ENCODE peak calls at places on chromosome 4, in eight cellular contexts. X is lung; W is mammary epithelial cell; Y is upper lobe of right lung; P is GM23248; S is mucosa of descending colon; K is effector memory CD4-positive, alpha-beta T cell; F is right lobe of liver. L is an unnamed sample.
A peak's percentile ranks its signal among the peaks of the same experiment; 100 is the strongest.

GRCh38 chr4:188986271-188986689 is 847.0 kb downstream of the TRIML1 start:
- DNase-seq in K (no peak), P (peak; percentile 14), S (no peak), W (peak; percentile 89), X (no peak), F (no peak), Y (no peak), L (no peak)

GRCh38 chr4:187840814-187841213 is 154.8 kb upstream of the ZFP42 start:
- DNase-seq in P (no peak), K (no peak), S (no peak), X (no peak), F (no peak), W (peak; percentile 3), Y (no peak), L (no peak)

GRCh38 chr4:30863031-30863430 is 142.9 kb downstream of the PCDH7 start:
- DNase-seq in F (no peak), K (no peak), S (no peak), Y (no peak), P (peak; percentile 2), W (peak; percentile 16), X (no peak), L (no peak)

GRCh38 chr4:100166297-100167034 is 23.8 kb downstream of the DDIT4L start:
- DNase-seq in X (no peak), Y (no peak), P (no peak), S (no peak), K (no peak), W (no peak), F (no peak), L (no peak)

GRCh38 chr4:80897537-80898303 is 132.8 kb upstream of the BMP3 start:
- DNase-seq in P (no peak), X (no peak), S (no peak), F (no peak), K (no peak), W (peak; percentile 35), Y (no peak), L (no peak)

GRCh38 chr4:147175460-147176025 is 229.9 kb upstream of the TTC29 start:
- DNase-seq in P (no peak), K (no peak), X (no peak), F (no peak), W (no peak), S (no peak), Y (no peak), L (no peak)

GRCh38 chr4:38730830-38731646 is 51.8 kb downstream of the TLR10 start:
- DNase-seq in S (peak; percentile 93), F (peak; percentile 84), Y (peak; percentile 88), P (peak; percentile 92), W (peak; percentile 86), X (peak; percentile 83), K (peak; percentile 65), L (peak; percentile 79)

GRCh38 chr4:183229397-183229796 is 90.7 kb downstream of the CLDN22 start:
- DNase-seq in F (no peak), K (no peak), W (peak; percentile 63), Y (no peak), S (no peak), P (peak; percentile 32), X (no peak), L (no peak)

GRCh38 chr4:187006189-187006618 is 282.5 kb upstream of the FAT1 start:
- DNase-seq in S (no peak), F (no peak), X (no peak), P (peak; percentile 15), K (no peak), W (peak; percentile 66), Y (no peak), L (no peak)

GRCh38 chr4:122156819-122157218 is 4.7 kb downstream of the BLTP1 start:
- DNase-seq in W (no peak), X (no peak), S (no peak), P (no peak), Y (no peak), K (no peak), F (no peak), L (no peak)

GRCh38 chr4:152935661-152936445 is at the start of gene FHDC1:
- DNase-seq in W (peak; percentile 82), F (no peak), K (no peak), P (peak; percentile 39), S (peak; percentile 88), X (peak; percentile 82), Y (peak; percentile 94), L (no peak)

GRCh38 chr4:3468804-3469203 is 5.7 kb downstream of the DOK7 start:
- DNase-seq in W (no peak), K (no peak), F (no peak), Y (no peak), S (no peak), P (no peak), X (no peak), L (no peak)

GRCh38 chr4:37561803-37562207 is 124.4 kb downstream of the RELL1 start:
- DNase-seq in F (no peak), Y (no peak), W (peak; percentile 72), S (no peak), P (peak; percentile 36), X (no peak), K (no peak), L (no peak)

GRCh38 chr4:80006935-80007744 is 65.9 kb downstream of the ANTXR2 start:
- DNase-seq in S (no peak), Y (no peak), W (no peak), F (no peak), P (no peak), K (no peak), X (no peak), L (no peak)

GRCh38 chr4:185488650-185489049 is 17.1 kb upstream of the CCDC110 start:
- DNase-seq in W (no peak), F (no peak), P (no peak), X (no peak), S (no peak), Y (no peak), K (no peak), L (no peak)

GRCh38 chr4:5711479-5712184 is 631 bp downstream of the EVC start:
- DNase-seq in X (no peak), S (no peak), Y (peak; percentile 75), K (no peak), W (peak; percentile 34), P (peak; percentile 87), F (no peak), L (peak; percentile 39)

GRCh38 chr4:106062452-106062875 is 167.2 kb downstream of the NPNT start:
- DNase-seq in F (no peak), K (no peak), S (no peak), X (no peak), P (peak; percentile 41), Y (no peak), W (peak; percentile 59), L (no peak)

GRCh38 chr4:4852591-4853362 is 6.7 kb upstream of the MSX1 start:
- DNase-seq in K (no peak), S (no peak), Y (peak; percentile 70), P (peak; percentile 95), W (peak; percentile 58), F (no peak), X (no peak), L (no peak)

GRCh38 chr4:22478426-22478825 is 37.4 kb downstream of the ADGRA3 start:
- DNase-seq in X (no peak), W (no peak), K (no peak), S (no peak), F (no peak), P (no peak), Y (no peak), L (no peak)

DNA sequence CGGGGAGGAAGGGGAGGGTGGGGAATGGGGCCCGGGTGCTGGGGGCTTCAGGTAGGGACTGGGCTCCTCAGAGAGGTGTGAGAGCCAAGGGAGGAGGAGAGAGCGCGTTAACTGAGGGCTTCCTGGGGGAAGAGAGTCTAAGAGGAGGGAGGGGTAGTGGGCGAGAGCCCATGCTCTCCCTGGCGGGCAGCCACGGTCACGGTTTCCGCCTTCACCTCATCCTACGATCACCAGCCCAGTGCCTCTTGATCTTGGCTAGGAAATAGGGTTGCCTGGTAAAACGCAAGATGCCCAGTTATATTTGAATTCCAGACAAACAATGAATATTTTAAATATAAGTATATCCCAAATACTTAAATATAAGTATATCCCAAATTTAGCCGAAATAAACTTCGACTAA is 60.8 kb upstream of the GRPEL1 start:
- DNase-seq in K (no peak), X (no peak), P (no peak), W (no peak), Y (no peak), S (no peak), F (no peak), L (no peak)
- H3K4me1 ChIP-seq in K (no peaks in the 10 kb centered on the region), X (no peaks in the 10 kb centered on the region), P (peaks cover 5% of the 10 kb centered on the region), W (no peaks in the 10 kb centered on the region), Y (no peaks in the 10 kb centered on the region), S (no peaks in the 10 kb centered on the region), F (no peaks in the 10 kb centered on the region), L (no peaks in the 10 kb centered on the region)

DNA sequence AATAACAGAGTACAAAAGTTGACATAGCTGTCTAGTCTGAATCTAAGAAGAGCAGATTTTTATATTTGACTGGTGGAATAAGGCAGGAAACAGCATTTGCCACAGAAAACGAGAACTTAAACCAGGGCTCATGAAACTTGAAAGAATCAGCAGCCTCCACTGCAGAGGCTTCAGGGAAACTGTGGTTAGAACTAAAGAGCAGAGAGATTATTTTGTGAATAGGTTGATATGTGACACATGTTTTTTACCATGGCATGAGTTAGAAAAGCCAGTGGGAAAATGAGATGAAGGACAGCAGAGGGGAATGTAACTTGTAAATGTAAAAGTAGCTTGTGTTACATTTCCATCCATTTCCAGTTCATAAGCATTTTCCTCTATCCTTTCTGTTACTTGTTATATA is 63.7 kb upstream of the CAMK2D start:
- DNase-seq in K (no peak), W (no peak), X (no peak), F (no peak), Y (no peak), S (peak; percentile 35), P (no peak), L (no peak)
- H3K36me3 ChIP-seq in K (no peaks in the 10 kb centered on the region), W (no peaks in the 10 kb centered on the region), X (no peaks in the 10 kb centered on the region), F (no peaks in the 10 kb centered on the region), Y (no peaks in the 10 kb centered on the region), S (no peaks in the 10 kb centered on the region), P (no peaks in the 10 kb centered on the region), L (no peaks in the 10 kb centered on the region)

GRCh38 chr4:163587867-163588266 is 93.4 kb downstream of the TMA16 start:
- DNase-seq in W (no peak), S (no peak), K (no peak), F (no peak), X (no peak), Y (no peak), P (no peak), L (no peak)

DNA sequence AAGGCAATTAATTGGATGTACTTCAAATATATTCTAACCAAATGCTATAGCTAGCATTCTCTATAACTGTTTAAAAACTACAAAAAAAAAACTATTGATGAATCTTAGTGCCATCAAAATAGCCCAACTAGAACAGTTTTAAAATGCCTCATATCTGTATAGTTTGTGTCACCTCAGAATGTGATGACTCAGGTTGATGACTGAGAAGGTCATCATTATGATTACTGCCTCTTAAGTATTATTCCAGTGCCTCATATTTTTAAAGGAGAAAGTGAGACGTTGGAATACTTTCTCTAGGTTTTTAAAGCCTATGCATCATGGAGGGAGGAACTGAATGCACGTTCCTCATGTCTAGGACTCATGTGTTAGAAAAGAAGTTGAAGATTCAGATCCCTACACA is 88.2 kb downstream of the TMA16 start:
- DNase-seq in S (no peak), Y (no peak), F (no peak), X (no peak), W (no peak), K (no peak), P (no peak), L (no peak)
- H3K4me1 ChIP-seq in S (no peaks in the 10 kb centered on the region), Y (no peaks in the 10 kb centered on the region), F (no peaks in the 10 kb centered on the region), X (no peaks in the 10 kb centered on the region), W (no peaks in the 10 kb centered on the region), K (no peaks in the 10 kb centered on the region), P (no peaks in the 10 kb centered on the region), L (no peaks in the 10 kb centered on the region)

DNA sequence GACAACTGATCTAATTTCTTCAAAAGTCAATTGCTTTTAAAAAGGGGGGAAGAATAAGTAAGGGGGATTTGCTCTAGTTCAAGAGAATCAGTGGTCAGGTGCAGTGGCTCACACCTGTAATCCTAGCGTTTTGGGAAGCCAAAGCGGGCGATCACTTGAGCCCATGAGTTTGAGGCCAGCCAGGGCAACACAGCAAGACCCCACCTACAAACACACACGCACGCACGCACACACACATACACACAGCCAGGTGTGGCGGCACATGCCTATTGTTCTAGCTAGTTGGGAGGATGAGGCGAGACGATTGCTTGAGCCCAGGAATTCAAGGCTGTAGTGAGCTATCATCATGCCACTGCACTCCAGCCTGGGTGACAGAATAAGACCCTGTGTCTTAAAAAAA is 9.6 kb downstream of the GRSF1 start:
- DNase-seq in X (no peak), K (no peak), W (no peak), Y (no peak), F (no peak), P (no peak), S (no peak), L (no peak)
- H3K36me3 ChIP-seq in X (peaks cover 30% of the 10 kb centered on the region), K (peaks cover 66% of the 10 kb centered on the region), W (peaks cover 31% of the 10 kb centered on the region), Y (peaks cover 95% of the 10 kb centered on the region), F (peaks cover 84% of the 10 kb centered on the region), P (peaks cover 82% of the 10 kb centered on the region), S (no peaks in the 10 kb centered on the region), L (peaks cover 93% of the 10 kb centered on the region)